ENCODE peak calls at places on chromosomes 3 and 15, in nine cellular contexts. J, K, W, F, P, Z, S, B and I are unnamed samples.
A peak's percentile ranks its signal among the peaks of the same experiment; 100 is the strongest.

GRCh38 chr15:64844576-64845140 is 2.9 kb downstream of the PLEKHO2 start:
- DNase-seq in B (no peak), W (no peak), Z (peak; percentile 39), K (no peak), J (no peak), S (no peak), F (no peak), P (no peak), I (no peak)

GRCh38 chr3:69425249-69425648 is 39.4 kb upstream of the FRMD4B start:
- DNase-seq in K (no peak), J (no peak), F (no peak), Z (peak; percentile 33), B (no peak), P (no peak), W (peak; percentile 63), S (no peak), I (no peak)

GRCh38 chr3:184259396-184259877 is 1.9 kb downstream of the CAMK2N2 start:
- DNase-seq in J (no peak), Z (no peak), K (no peak), F (no peak), W (no peak), S (no peak), P (no peak), B (no peak), I (no peak)

GRCh38 chr3:127768346-127769008 is 53.8 kb downstream of the MGLL start:
- DNase-seq in K (no peak), S (no peak), P (no peak), Z (no peak), F (peak; percentile 96), W (peak; percentile 96), B (no peak), J (peak; percentile 32), I (peak; percentile 93)

GRCh38 chr3:157718835-157719234 is 215.6 kb upstream of the VEPH1 start:
- DNase-seq in S (no peak), F (no peak), B (no peak), P (no peak), W (no peak), Z (no peak), J (no peak), K (no peak), I (no peak)

GRCh38 chr3:130758624-130759023 is 12.0 kb upstream of the PIK3R4 start:
- DNase-seq in S (no peak), W (no peak), F (no peak), J (no peak), K (no peak), B (no peak), Z (no peak), P (no peak), I (no peak)

GRCh38 chr3:8972614-8973013 is 9.3 kb upstream of the RAD18 start:
- DNase-seq in P (no peak), J (no peak), Z (no peak), W (peak; percentile 50), S (no peak), K (peak; percentile 91), B (no peak), F (no peak), I (no peak)

GRCh38 chr3:100136921-100137320 is 22.6 kb upstream of the FILIP1L start:
- DNase-seq in W (no peak), J (no peak), S (no peak), P (no peak), F (no peak), B (no peak), K (no peak), Z (no peak), I (no peak)

GRCh38 chr15:64149424-64150235 is 1.9 kb upstream of the SNX22 start:
- DNase-seq in W (peak; percentile 39), S (no peak), K (peak; percentile 36), P (no peak), B (no peak), Z (no peak), F (no peak), J (no peak), I (no peak)

GRCh38 chr15:38217788-38218609 is 34.6 kb upstream of the SPRED1 start:
- DNase-seq in F (no peak), B (no peak), Z (no peak), P (no peak), W (peak; percentile 53), S (no peak), K (no peak), J (no peak), I (no peak)

GRCh38 chr3:129398803-129399144 is 29.7 kb downstream of the EFCAB12 start:
- DNase-seq in S (peak; percentile 1), P (no peak), Z (peak; percentile 52), J (peak; percentile 84), K (peak; percentile 35), F (no peak), B (no peak), W (peak; percentile 47), I (no peak)

DNA sequence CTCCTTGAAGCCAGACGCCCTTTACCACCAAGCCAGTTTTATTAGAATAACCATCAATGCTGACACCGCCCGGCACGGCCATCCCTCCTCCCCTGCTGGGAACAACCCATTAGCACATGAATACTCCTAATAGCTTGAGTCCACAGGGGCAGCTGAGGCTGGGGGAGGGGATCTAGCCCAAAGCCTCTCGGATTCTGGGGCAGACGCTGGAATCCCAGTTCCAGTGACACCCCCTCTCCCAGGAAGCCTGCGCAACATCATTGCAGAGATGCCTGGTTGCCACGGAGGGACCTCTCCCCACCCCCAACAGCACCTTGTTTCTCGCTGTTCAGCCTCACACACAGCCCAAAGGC is 1.2 kb upstream of the LINGO1 start:
- DNase-seq in P (no peak), B (no peak), W (no peak), Z (peak; percentile 82), J (no peak), K (no peak), S (no peak), F (no peak), I (no peak)
- H3K4me3 ChIP-seq in P (no peak overlapping the region), B (no peak overlapping the region), W (no peak overlapping the region), Z (peak overlapping the region; percentile 53), J (no peak overlapping the region), K (no peak overlapping the region), S (peak overlapping the region; percentile 20), F (no peak overlapping the region), I (no peak overlapping the region)

GRCh38 chr3:187808466-187809291 is 63.4 kb upstream of the BCL6 start:
- DNase-seq in S (no peak), K (no peak), P (no peak), F (no peak), B (peak; percentile 79), W (no peak), J (no peak), Z (peak; percentile 67), I (no peak)
- TF ChIP-seq CTCF in S (no peak), K (no peak), P (no peak), F (no peak), B (peak; percentile 29), W (no peak), J (no peak), Z (no peak), I (no peak)

GRCh38 chr15:69857686-69858391 is 239.9 kb downstream of the TLE3 start:
- DNase-seq in W (no peak), K (no peak), J (no peak), F (no peak), P (no peak), Z (no peak), B (no peak), S (peak; percentile 8), I (no peak)
- H3K4me3 ChIP-seq in W (no peak overlapping the region), K (no peak overlapping the region), J (no peak overlapping the region), F (no peak overlapping the region), P (no peak overlapping the region), Z (no peak overlapping the region), B (no peak overlapping the region), S (no peak overlapping the region), I (no peak overlapping the region)

GRCh38 chr3:38163117-38163870 is 2.0 kb upstream of the OXSR1 start:
- DNase-seq in P (no peak), K (peak; percentile 37), J (no peak), S (no peak), Z (peak; percentile 32), F (no peak), W (no peak), B (no peak), I (no peak)
- TF ChIP-seq CTCF in P (no peak), K (peak; percentile 43), J (no peak), S (peak; percentile 37), Z (peak; percentile 9), F (no peak), W (no peak), B (no peak), I (no peak)

DNA sequence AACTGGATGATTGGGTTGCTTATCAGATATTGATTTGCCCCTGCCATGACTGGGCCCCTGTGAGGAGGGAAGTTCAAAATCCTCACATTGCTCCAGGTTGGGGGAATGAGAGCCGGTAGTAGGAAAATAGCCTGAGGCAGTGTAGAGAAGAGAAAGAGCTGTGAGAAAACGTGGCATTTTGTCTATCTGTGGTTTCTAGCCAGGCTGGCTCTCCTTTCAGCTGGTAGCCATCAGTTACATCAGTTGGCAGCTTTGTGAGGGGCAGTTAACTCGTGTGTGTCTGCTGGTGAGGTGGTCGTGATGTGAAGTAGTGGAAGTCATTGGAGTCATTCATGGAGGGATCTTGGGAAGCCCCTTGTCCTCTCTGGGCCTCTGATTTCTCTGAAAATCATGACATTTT is 5.2 kb downstream of the ESYT3 start:
- DNase-seq in S (no peak), W (no peak), P (no peak), Z (no peak), J (no peak), B (no peak), F (no peak), K (no peak), I (no peak)
- H3K4me3 ChIP-seq in S (no peak overlapping the region), W (no peak overlapping the region), P (no peak overlapping the region), Z (no peak overlapping the region), J (no peak overlapping the region), B (no peak overlapping the region), F (no peak overlapping the region), K (no peak overlapping the region), I (no peak overlapping the region)

GRCh38 chr3:161342629-161343028 is 28.7 kb downstream of the SPTSSB start:
- DNase-seq in Z (no peak), B (no peak), J (no peak), K (no peak), F (no peak), P (no peak), S (no peak), W (no peak), I (no peak)

GRCh38 chr3:161345023-161345422 is 26.3 kb downstream of the SPTSSB start:
- DNase-seq in J (no peak), Z (no peak), W (no peak), S (no peak), K (no peak), B (no peak), P (no peak), F (no peak), I (no peak)

GRCh38 chr3:161339517-161340500 is 31.5 kb downstream of the SPTSSB start:
- DNase-seq in P (no peak), J (no peak), Z (no peak), S (no peak), W (peak; percentile 30), B (no peak), F (no peak), K (no peak), I (no peak)

GRCh38 chr3:161343986-161344385 is 27.3 kb downstream of the SPTSSB start:
- DNase-seq in S (no peak), W (peak; percentile 34), J (no peak), Z (no peak), K (no peak), B (no peak), P (no peak), F (no peak), I (no peak)

DNA sequence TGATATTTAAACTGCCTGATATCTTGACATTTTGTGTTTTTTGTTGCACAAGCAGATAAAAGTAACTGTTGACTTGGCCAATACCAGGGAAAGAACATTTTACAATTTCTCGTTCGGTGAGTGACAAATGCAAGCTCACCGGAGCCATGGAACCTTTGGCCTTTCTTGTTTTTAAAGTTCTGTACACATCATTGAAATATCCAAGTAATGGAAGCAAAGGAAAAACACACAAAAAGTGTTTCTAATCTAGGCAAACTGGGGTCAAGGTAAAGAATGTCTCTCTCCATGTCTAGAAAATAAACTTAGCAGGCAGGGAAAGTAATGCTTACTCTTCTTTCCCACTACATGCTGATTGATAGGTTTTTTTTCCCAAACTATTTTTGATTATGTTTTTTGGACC is 27.8 kb downstream of the SPTSSB start:
- DNase-seq in W (no peak), B (no peak), P (no peak), J (no peak), K (no peak), Z (no peak), S (no peak), F (no peak), I (no peak)
- TF ChIP-seq CTCF in W (no peak), B (no peak), P (no peak), J (no peak), K (no peak), Z (no peak), S (no peak), F (no peak), I (no peak)